ENCODE peak calls at places on chromosomes 16 and 17, in nine cellular contexts. D, C, I, O, S, N, F, P and Y are unnamed samples.

GRCh38 chr17:73644145-73645049 is at the start of gene SDK2:
- DNase-seq in P (no peak), I (no peak), N (no peak), S (no peak), D (peak; percentile 48), F (peak; percentile 62), O (no peak), C (no peak), Y (peak; percentile 76)

GRCh38 chr17:81400154-81400938 is 5.1 kb downstream of the BAHCC1 start:
- DNase-seq in C (no peak), S (no peak), I (no peak), F (peak; percentile 78), D (no peak), P (no peak), N (peak; percentile 62), O (no peak), Y (no peak)

GRCh38 chr17:16040710-16041251 is 41.2 kb downstream of the TTC19 start:
- DNase-seq in P (no peak), I (peak; percentile 77), F (no peak), D (no peak), S (no peak), C (no peak), N (peak; percentile 10), O (no peak), Y (no peak)

GRCh38 chr16:10579965-10580918 is at the start of gene EMP2:
- DNase-seq in S (no peak), C (no peak), I (peak; percentile 60), F (peak; percentile 93), D (peak; percentile 73), O (no peak), P (peak; percentile 78), N (peak; percentile 79), Y (peak; percentile 88)

GRCh38 chr17:17511971-17512858 is 16.0 kb upstream of the RASD1 start:
- DNase-seq in P (peak; percentile 62), S (no peak), I (no peak), F (no peak), D (no peak), O (no peak), C (no peak), N (peak; percentile 76), Y (peak; percentile 74)

GRCh38 chr17:76820523-76820922 is 47.7 kb upstream of the MGAT5B start:
- DNase-seq in F (no peak), S (no peak), C (no peak), D (no peak), N (no peak), O (no peak), P (no peak), I (no peak), Y (no peak)

GRCh38 chr17:8292639-8293395 is 2.4 kb downstream of the SLC25A35 start:
- DNase-seq in P (no peak), N (no peak), O (no peak), D (no peak), I (no peak), S (no peak), C (peak; percentile 17), F (no peak), Y (no peak)

GRCh38 chr17:1058423-1059130 is 61.6 kb downstream of the TIMM22 start:
- DNase-seq in D (peak; percentile 1), O (no peak), I (peak; percentile 49), S (peak; percentile 60), P (peak; percentile 89), N (peak; percentile 31), F (peak; percentile 88), C (no peak), Y (peak; percentile 60)

GRCh38 chr16:68987734-68988457 is 117.6 kb upstream of the HAS3 start:
- DNase-seq in F (no peak), P (no peak), I (no peak), O (no peak), D (no peak), S (no peak), N (no peak), C (no peak), Y (no peak)

GRCh38 chr17:42531455-42532354 is 4.3 kb upstream of the NAGLU start:
- DNase-seq in O (no peak), P (peak; percentile 92), I (peak; percentile 61), N (peak; percentile 66), C (peak; percentile 33), F (peak; percentile 88), D (peak; percentile 55), S (no peak), Y (peak; percentile 89)

GRCh38 chr16:46629331-46629843 is 8.2 kb upstream of the SHCBP1 start:
- DNase-seq in P (no peak), C (no peak), D (peak; percentile 8), F (no peak), O (no peak), I (no peak), S (no peak), N (peak; percentile 73), Y (no peak)